ENCODE peak calls at places on chromosomes 7 and 10, in five cellular contexts. R is ureter, F is tibial artery, S is myocyte, D is SK-MEL-5. U is an unnamed sample.

GRCh38 chr10:123194056-123194455 is 39.9 kb downstream of the BUB3 start:
- DNase-seq in R (no peak), F (no peak), S (no peak), D (no peak), U (no peak)

GRCh38 chr7:92767427-92767826 is 68.9 kb downstream of the CDK6 start:
- DNase-seq in R (no peak), F (no peak), S (peak; percentile 70), D (no peak), U (no peak)

GRCh38 chr7:133315332-133316040 is 62.6 kb downstream of the EXOC4 start:
- DNase-seq in R (no peak), F (no peak), S (peak; percentile 40), D (no peak), U (no peak)

GRCh38 chr10:61902448-61903183 is 1.1 kb downstream of the ARID5B start:
- DNase-seq in R (peak; percentile 75), F (no peak), S (peak; percentile 75), D (peak; percentile 58), U (peak; percentile 64)

GRCh38 chr7:19617921-19618320 is 90.9 kb downstream of the POLR1F start:
- DNase-seq in R (no peak), F (no peak), S (no peak), D (no peak), U (no peak)

GRCh38 chr7:77674878-77675277 is 21.4 kb upstream of the RSBN1L start:
- DNase-seq in R (no peak), F (no peak), S (no peak), D (no peak), U (no peak)

GRCh38 chr7:129550673-129551360 is 48.5 kb downstream of the SMKR1 start:
- DNase-seq in R (no peak), F (no peak), S (no peak), D (no peak), U (no peak)

GRCh38 chr7:77482015-77482414 is 55.1 kb upstream of the PTPN12 start:
- DNase-seq in R (peak; percentile 77), F (no peak), S (no peak), D (peak; percentile 19), U (no peak)

GRCh38 chr10:69456880-69457693 is 5.8 kb downstream of the TSPAN15 start:
- DNase-seq in R (no peak), F (no peak), S (peak; percentile 90), D (no peak), U (no peak)

GRCh38 chr10:34351161-34351560 is 463.9 kb downstream of the PARD3 start:
- DNase-seq in R (no peak), F (no peak), S (no peak), D (no peak), U (no peak)

GRCh38 chr7:18421297-18422004 is 74.1 kb upstream of the HDAC9 start:
- DNase-seq in R (no peak), F (no peak), S (peak; percentile 22), D (peak; percentile 51), U (no peak)

GRCh38 chr10:130108934-130109604 is 1.6 kb downstream of the C10orf143 start:
- DNase-seq in R (no peak), F (no peak), S (no peak), D (no peak), U (no peak)

GRCh38 chr10:21993360-21994001 is 10.0 kb downstream of the DNAJC1 start:
- DNase-seq in R (no peak), F (no peak), S (peak; percentile 18), D (peak; percentile 41), U (no peak)

GRCh38 chr7:158587425-158588084 is at the start of gene PTPRN2:
- DNase-seq in R (peak; percentile 54), F (no peak), S (peak; percentile 10), D (peak; percentile 55), U (no peak)

GRCh38 chr10:125734823-125735222 is 15.3 kb downstream of the EDRF1 start:
- DNase-seq in R (no peak), F (no peak), S (no peak), D (no peak), U (no peak)

GRCh38 chr7:157864911-157865310 is 528.1 kb downstream of the DNAJB6 start:
- DNase-seq in R (no peak), F (no peak), S (no peak), D (no peak), U (no peak)

GRCh38 chr7:158531661-158532060 is 56.0 kb downstream of the PTPRN2 start:
- DNase-seq in R (no peak), F (no peak), S (no peak), D (no peak), U (no peak)

GRCh38 chr10:62851449-62851848 is 35.3 kb upstream of the EGR2 start:
- DNase-seq in R (no peak), F (no peak), S (peak; percentile 13), D (peak; percentile 65), U (no peak)

GRCh38 chr7:142657376-142657775 is 91.9 kb upstream of the PRSS1 start:
- DNase-seq in R (no peak), F (no peak), S (no peak), D (peak; percentile 87), U (no peak)

GRCh38 chr10:24256619-24257018 is 47.7 kb downstream of the KIAA1217 start:
- DNase-seq in R (no peak), F (no peak), S (peak; percentile 3), D (no peak), U (no peak)

GRCh38 chr7:95304990-95305389 is 19.3 kb downstream of the PON1 start:
- DNase-seq in R (no peak), F (no peak), S (no peak), D (no peak), U (no peak)

GRCh38 chr7:7861211-7861633 is 107.4 kb upstream of the GLCCI1 start:
- DNase-seq in R (no peak), F (no peak), S (peak; percentile 77), D (no peak), U (no peak)

GRCh38 chr10:51235865-51236264 is 161.6 kb downstream of the PRKG1 start:
- DNase-seq in R (no peak), F (no peak), S (no peak), D (no peak), U (no peak)

GRCh38 chr10:50653142-50653541 is 29.4 kb upstream of the SGMS1 start:
- DNase-seq in R (no peak), F (no peak), S (peak; percentile 29), D (peak; percentile 23), U (no peak)